ENCODE peak calls at places on chromosomes 6 and 20, in seven cellular contexts. Y is activated T-helper 1 cell treated with anti-CD3 and anti-CD28 coated beads, Interleukin-12 subunit alpha, Interleukin-12 subunit beta, Interleukin-2, Interleukin-4 antibody, amounts not matched to agents 30 ng/mL and 10 ng/mL and 1 ng/mL, durations not matched to agents 14 hours and 24 hours and 36 hours; Q is GM03348; V is NCI-H1105; U is T-helper 9 cell; G is activated T-cell treated with anti-CD3 and anti-CD28 coated beads, Interleukin-2, amount 50 U/mL, for 4 hours; N is DMS53. D is an unnamed sample.

GRCh38 chr20:24160563-24161355 is 172.2 kb upstream of the GGTLC1 start:
- DNase-seq in Y (no peak), N (peak; percentile 60), V (no peak), Q (peak; percentile 87), U (no peak), G (no peak), D (peak; percentile 68)

GRCh38 chr6:45946352-45946751 is 69.3 kb downstream of the CLIC5 start:
- DNase-seq in V (no peak), Q (peak; percentile 89), U (no peak), G (no peak), N (peak; percentile 23), Y (no peak), D (peak; percentile 87)

GRCh38 chr6:25490018-25490865 is 161.8 kb upstream of the SCGN start:
- DNase-seq in Q (peak; percentile 85), U (peak; percentile 38), N (peak; percentile 95), V (peak; percentile 91), G (peak; percentile 56), Y (peak; percentile 59), D (peak; percentile 80)

GRCh38 chr6:107618672-107619071 is 128.8 kb downstream of the SOBP start:
- DNase-seq in V (no peak), Y (peak; percentile 5), G (peak; percentile 7), N (no peak), U (peak; percentile 11), Q (no peak), D (no peak)

GRCh38 chr20:31638317-31638716 is 605 bp downstream of the COX4I2 start:
- DNase-seq in U (no peak), G (no peak), Y (no peak), V (no peak), Q (no peak), N (no peak), D (no peak)

GRCh38 chr6:128882991-128883571 is at the start of gene LAMA2:
- DNase-seq in G (no peak), Q (peak; percentile 90), U (no peak), N (peak; percentile 55), V (peak; percentile 13), Y (no peak), D (peak; percentile 52)

GRCh38 chr6:169800668-169801395 is 49.4 kb downstream of the ERMARD start:
- DNase-seq in Y (no peak), U (no peak), G (no peak), Q (peak; percentile 76), V (no peak), N (peak; percentile 93), D (peak; percentile 21)

GRCh38 chr6:53347250-53347920 is 1.4 kb downstream of the ELOVL5 start:
- DNase-seq in N (peak; percentile 57), U (no peak), Y (no peak), Q (no peak), G (peak; percentile 13), V (no peak), D (no peak)

GRCh38 chr6:169501128-169501527 is 200.7 kb downstream of the WDR27 start:
- DNase-seq in G (no peak), N (no peak), Q (no peak), V (no peak), Y (no peak), U (no peak), D (no peak)

GRCh38 chr6:11766589-11767450 is 11.8 kb downstream of the ADTRP start:
- DNase-seq in N (peak; percentile 53), V (no peak), Y (no peak), U (no peak), G (no peak), Q (peak; percentile 84), D (peak; percentile 96)

D was measured in stromal cell of bone marrow.